ENCODE peak calls at places on chromosomes 4 and X, in five cellular contexts. S, A, I, W and B are unnamed samples.

GRCh38 chr4:74110670-74111069 is 11.7 kb upstream of the CXCL2 start:
- DNase-seq in S (no peak), A (no peak), I (no peak), W (no peak), B (no peak)

GRCh38 chr4:76867880-76868655 is 29.9 kb downstream of the SOWAHB start:
- DNase-seq in S (no peak), A (peak), I (no peak), W (no peak), B (no peak)

GRCh38 chrX:77114501-77114900 is 332.7 kb upstream of the FGF16 start:
- DNase-seq in S (no peak), A (no peak), I (no peak), W (no peak), B (no peak)

GRCh38 chr4:1855334-1856070 is 454 bp downstream of the LETM1 start:
- DNase-seq in S (no peak), A (peak), I (no peak), W (peak), B (no peak)

GRCh38 chrX:13428055-13428786 is 108.4 kb upstream of the ATXN3L start:
- DNase-seq in S (no peak), A (peak), I (no peak), W (no peak), B (no peak)

GRCh38 chrX:111483876-111484275 is 27.6 kb upstream of the SERTM2 start:
- DNase-seq in S (no peak), A (no peak), I (no peak), W (no peak), B (peak)

GRCh38 chrX:19579485-19579884 is 64.2 kb upstream of the MAP3K15 start:
- DNase-seq in S (peak), A (no peak), I (no peak), W (no peak), B (no peak)

GRCh38 chr4:173038192-173038896 is 130.3 kb upstream of the GALNT7 start:
- DNase-seq in S (no peak), A (no peak), I (no peak), W (no peak), B (no peak)

GRCh38 chrX:13652256-13653021 is 502 bp upstream of the TCEANC start:
- DNase-seq in S (peak), A (no peak), I (no peak), W (no peak), B (no peak)

GRCh38 chrX:7316280-7316679 is 168.3 kb upstream of the PUDP start:
- DNase-seq in S (no peak), A (no peak), I (no peak), W (no peak), B (no peak)

GRCh38 chr4:74840931-74841330 is 46.6 kb upstream of the BTC start:
- DNase-seq in S (no peak), A (no peak), I (no peak), W (no peak), B (no peak)

GRCh38 chr4:36208884-36209473 is 35.3 kb downstream of the ARAP2 start:
- DNase-seq in S (no peak), A (no peak), I (peak), W (peak), B (no peak)

GRCh38 chr4:76584235-76585152 is 149.5 kb downstream of the SHROOM3 start:
- DNase-seq in S (no peak), A (no peak), I (no peak), W (no peak), B (no peak)

GRCh38 chr4:81218206-81218605 is 3.2 kb upstream of the PRKG2 start:
- DNase-seq in S (no peak), A (no peak), I (no peak), W (no peak), B (no peak)

GRCh38 chrX:131734621-131735020 is 190.7 kb downstream of the OR13H1 start:
- DNase-seq in S (peak), A (no peak), I (peak), W (peak), B (no peak)

GRCh38 chrX:139508099-139508498 is 22.4 kb upstream of the F9 start:
- DNase-seq in S (no peak), A (no peak), I (no peak), W (no peak), B (no peak)

GRCh38 chrX:51893931-51894696 is 691 bp downstream of the MAGED1 start:
- DNase-seq in S (no peak), A (peak), I (peak), W (peak), B (no peak)

GRCh38 chrX:108834036-108834435 is 97.7 kb upstream of the IRS4 start:
- DNase-seq in S (no peak), A (no peak), I (no peak), W (no peak), B (no peak)

GRCh38 chr4:112550728-112551127 is 34.7 kb upstream of the NEUROG2 start:
- DNase-seq in S (no peak), A (no peak), I (no peak), W (no peak), B (peak)

GRCh38 chrX:46263494-46263893 is 281.7 kb downstream of the ZNF674 start:
- DNase-seq in S (no peak), A (no peak), I (no peak), W (no peak), B (no peak)

GRCh38 chrX:108019382-108019857 is 25.4 kb upstream of the VSIG1 start:
- DNase-seq in S (no peak), A (no peak), I (peak), W (no peak), B (no peak)

GRCh38 chrX:151009582-151009981 is 26.4 kb downstream of the HMGB3 start:
- DNase-seq in S (no peak), A (no peak), I (no peak), W (no peak), B (no peak)

GRCh38 chr4:64682946-64683345 is 273.7 kb upstream of the TECRL start:
- DNase-seq in S (no peak), A (no peak), I (no peak), W (no peak), B (no peak)

GRCh38 chr4:4289055-4289454 is 899 bp downstream of the LYAR start:
- DNase-seq in S (no peak), A (no peak), I (peak), W (no peak), B (no peak)

GRCh38 chrX:153639177-153640044 is 7.6 kb upstream of the DUSP9 start:
- DNase-seq in S (no peak), A (peak), I (no peak), W (no peak), B (no peak)

GRCh38 chr4:159169414-159169813 is 66.5 kb downstream of the RAPGEF2 start:
- DNase-seq in S (no peak), A (no peak), I (no peak), W (peak), B (no peak)

GRCh38 chr4:156970501-156971167 is 965 bp downstream of the PDGFC start:
- DNase-seq in S (no peak), A (peak), I (no peak), W (no peak), B (no peak)

GRCh38 chr4:156971623-156972369 is at the start of gene PDGFC:
- DNase-seq in S (no peak), A (peak), I (no peak), W (no peak), B (no peak)

GRCh38 chr4:156971168-156971601 is 414 bp downstream of the PDGFC start:
- DNase-seq in S (no peak), A (no peak), I (no peak), W (no peak), B (no peak)

GRCh38 chr4:156969136-156969535 is 2.5 kb downstream of the PDGFC start:
- DNase-seq in S (no peak), A (no peak), I (no peak), W (no peak), B (no peak)

GRCh38 chr4:156968479-156968984 is 3.1 kb downstream of the PDGFC start:
- DNase-seq in S (peak), A (peak), I (peak), W (peak), B (peak)
- H3K4me3 ChIP-seq in S (peak), A (peak), I (no peak), W (no peak), B (peak)

GRCh38 chr4:17203767-17204166 is 305.3 kb upstream of the LDB2 start:
- DNase-seq in S (no peak), A (no peak), I (no peak), W (no peak), B (no peak)
- H3K4me3 ChIP-seq in S (no peak), A (no peak), I (no peak), W (no peak), B (no peak)

GRCh38 chrX:94454159-94454558 is 780.2 kb downstream of the FAM133A start:
- DNase-seq in S (no peak), A (no peak), I (no peak), W (no peak), B (no peak)
- H3K4me3 ChIP-seq in S (no peak), A (no peak), I (no peak), W (no peak), B (no peak)

DNA sequence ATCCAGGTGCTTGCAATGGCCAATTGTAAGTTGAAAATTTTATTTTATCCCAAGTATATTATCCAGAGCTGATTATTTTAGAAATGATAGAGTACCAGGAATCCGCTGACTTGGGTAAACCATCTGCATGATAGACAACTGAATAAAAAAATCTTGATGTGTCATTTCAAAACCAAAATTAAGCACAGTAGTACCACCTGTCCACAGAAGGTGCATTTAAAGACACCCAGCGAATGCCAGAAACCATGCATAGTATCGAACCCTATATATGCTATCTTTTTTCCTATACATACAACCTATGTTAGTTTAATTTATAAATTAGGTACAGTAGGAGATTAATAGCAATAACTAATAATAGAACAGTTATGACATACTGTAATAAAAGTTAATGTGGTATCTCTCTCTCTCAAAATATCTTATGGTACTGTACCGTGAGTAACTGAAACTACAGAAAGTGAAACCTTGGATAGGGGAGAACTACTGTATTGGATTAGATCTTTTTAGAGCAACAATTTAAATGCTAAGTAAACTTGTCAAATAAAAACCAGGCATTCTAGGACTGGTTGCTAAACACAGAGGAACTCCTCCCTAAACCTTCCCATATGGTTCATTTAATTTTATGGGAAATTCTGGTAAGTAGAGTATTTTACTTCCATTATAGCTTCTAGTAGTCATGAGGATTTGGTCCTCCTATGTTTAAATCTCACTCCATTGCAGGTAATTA is 6.3 kb downstream of the NEIL3 start:
- DNase-seq in S (no peak), A (no peak), I (peak), W (no peak), B (no peak)
- H3K4me3 ChIP-seq in S (no peak), A (no peak), I (peak), W (no peak), B (no peak)